ENCODE peak calls at places on chromosomes 3 and 15, in four cellular contexts. M is ovary, D is tibial nerve, C is lower leg skin. V is an unnamed sample.

GRCh38 chr3:134344560-134344959 is 29.7 kb downstream of the AMOTL2 start:
- DNase-seq in M (no peak), C (peak), D (no peak), V (no peak)

GRCh38 chr3:105518806-105519418 is 152.2 kb downstream of the ALCAM start:
- DNase-seq in M (no peak), D (no peak), C (no peak), V (peak)

GRCh38 chr15:100224206-100225185 is 117.3 kb downstream of the ADAMTS17 start:
- DNase-seq in C (no peak), D (no peak), M (no peak), V (no peak)

GRCh38 chr15:78129098-78130011 is 1.9 kb downstream of the CIB2 start:
- DNase-seq in M (no peak), D (no peak), C (no peak), V (no peak)

GRCh38 chr3:36710606-36711005 is 53.7 kb downstream of the DCLK3 start:
- DNase-seq in C (no peak), M (no peak), D (no peak), V (no peak)

GRCh38 chr15:66928784-66929183 is 136.6 kb upstream of the SMAD3 start:
- DNase-seq in D (no peak), M (no peak), C (no peak), V (no peak)

GRCh38 chr3:129594907-129595390 is 11.5 kb downstream of the PLXND1 start:
- DNase-seq in D (no peak), C (no peak), M (no peak), V (no peak)

GRCh38 chr15:83613716-83614115 is 40.2 kb upstream of the ADAMTSL3 start:
- DNase-seq in M (no peak), C (no peak), D (no peak), V (no peak)

GRCh38 chr3:107690522-107691138 is 167.9 kb downstream of the BBX start:
- DNase-seq in M (no peak), D (no peak), C (no peak), V (no peak)

GRCh38 chr3:156201411-156202405 is 81.3 kb downstream of the KCNAB1 start:
- DNase-seq in D (no peak), M (no peak), C (no peak), V (no peak)

GRCh38 chr15:55288006-55288717 is 1.5 kb downstream of the RAB27A start:
- DNase-seq in M (no peak), C (no peak), D (no peak), V (no peak)

GRCh38 chr3:132461544-132461943 is 44.2 kb downstream of the DNAJC13 start:
- DNase-seq in M (no peak), D (no peak), C (no peak), V (no peak)

GRCh38 chr15:83164409-83165404 is 42.9 kb downstream of the HDGFL3 start:
- DNase-seq in D (no peak), M (no peak), C (no peak), V (peak)

GRCh38 chr3:43769097-43769470 is 78.3 kb downstream of the ABHD5 start:
- DNase-seq in M (no peak), D (no peak), C (no peak), V (no peak)

GRCh38 chr15:51443282-51443914 is 101.9 kb downstream of the GLDN start:
- DNase-seq in M (no peak), D (no peak), C (no peak), V (no peak)

GRCh38 chr15:93359037-93359779 is 270.2 kb upstream of the RGMA start:
- DNase-seq in C (no peak), D (no peak), M (no peak), V (no peak)

GRCh38 chr3:142450192-142450591 is 2.4 kb upstream of the XRN1 start:
- DNase-seq in C (no peak), D (no peak), M (no peak), V (no peak)

GRCh38 chr3:189841474-189842205 is 210.5 kb downstream of the TP63 start:
- DNase-seq in C (no peak), M (no peak), D (no peak), V (no peak)

GRCh38 chr3:137762674-137763593 is 1.2 kb upstream of the SOX14 start:
- DNase-seq in D (no peak), M (no peak), C (no peak), V (no peak)

GRCh38 chr3:81302045-81302444 is 459.4 kb downstream of the GBE1 start:
- DNase-seq in M (no peak), D (no peak), C (no peak), V (peak)

DNA sequence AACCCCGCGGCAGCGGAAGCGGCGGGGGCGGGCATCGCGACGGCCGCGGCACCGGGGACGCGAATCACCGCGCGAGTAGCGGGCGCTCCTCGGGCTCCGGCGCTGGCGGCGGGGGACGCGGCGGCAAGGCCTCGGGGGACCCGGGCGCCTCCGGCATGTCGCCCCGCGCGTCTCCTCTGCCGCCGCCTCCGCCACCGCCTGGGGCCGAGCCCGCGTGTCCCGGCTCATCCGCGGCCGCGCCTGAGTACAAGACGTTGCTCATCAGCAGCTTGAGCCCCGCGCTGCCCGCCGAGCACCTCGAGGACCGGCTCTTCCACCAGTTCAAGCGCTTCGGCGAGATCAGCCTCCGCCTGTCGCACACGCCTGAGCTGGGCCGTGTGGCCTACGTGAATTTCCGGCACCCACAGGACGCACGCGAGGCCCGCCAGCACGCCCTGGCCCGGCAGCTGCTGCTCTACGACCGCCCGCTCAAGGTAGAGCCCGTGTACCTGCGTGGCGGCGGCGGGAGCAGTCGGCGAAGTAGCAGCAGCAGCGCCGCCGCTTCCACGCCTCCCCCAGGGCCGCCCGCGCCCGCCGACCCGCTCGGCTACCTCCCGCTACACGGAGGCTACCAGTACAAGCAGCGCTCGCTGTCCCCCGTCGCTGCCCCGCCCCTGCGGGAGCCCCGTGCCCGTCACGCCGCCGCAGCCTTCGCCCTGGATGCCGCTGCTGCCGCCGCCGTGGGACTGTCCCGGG is 648 bp downstream of the RBM15B start:
- DNase-seq in C (peak), M (no peak), D (no peak), V (peak)
- TF ChIP-seq POLR2A in C (no peak), M (no peak), D (no peak), V (no peak)

GRCh38 chr15:70195171-70195807 is 97.6 kb upstream of the TLE3 start:
- DNase-seq in D (no peak), C (no peak), M (no peak), V (no peak)

GRCh38 chr15:70197945-70198361 is 100.2 kb upstream of the TLE3 start:
- DNase-seq in M (no peak), D (peak), C (peak), V (no peak)

GRCh38 chr15:70197318-70197944 is 99.7 kb upstream of the TLE3 start:
- DNase-seq in M (no peak), D (no peak), C (no peak), V (no peak)

GRCh38 chr15:70195808-70196304 is 98.1 kb upstream of the TLE3 start:
- DNase-seq in M (peak), C (peak), D (peak), V (no peak)

GRCh38 chr15:70196314-70197291 is 98.9 kb upstream of the TLE3 start:
- DNase-seq in D (peak), M (peak), C (peak), V (peak)
- TF ChIP-seq POLR2A in D (no peak), M (no peak), C (no peak), V (peak)

DNA sequence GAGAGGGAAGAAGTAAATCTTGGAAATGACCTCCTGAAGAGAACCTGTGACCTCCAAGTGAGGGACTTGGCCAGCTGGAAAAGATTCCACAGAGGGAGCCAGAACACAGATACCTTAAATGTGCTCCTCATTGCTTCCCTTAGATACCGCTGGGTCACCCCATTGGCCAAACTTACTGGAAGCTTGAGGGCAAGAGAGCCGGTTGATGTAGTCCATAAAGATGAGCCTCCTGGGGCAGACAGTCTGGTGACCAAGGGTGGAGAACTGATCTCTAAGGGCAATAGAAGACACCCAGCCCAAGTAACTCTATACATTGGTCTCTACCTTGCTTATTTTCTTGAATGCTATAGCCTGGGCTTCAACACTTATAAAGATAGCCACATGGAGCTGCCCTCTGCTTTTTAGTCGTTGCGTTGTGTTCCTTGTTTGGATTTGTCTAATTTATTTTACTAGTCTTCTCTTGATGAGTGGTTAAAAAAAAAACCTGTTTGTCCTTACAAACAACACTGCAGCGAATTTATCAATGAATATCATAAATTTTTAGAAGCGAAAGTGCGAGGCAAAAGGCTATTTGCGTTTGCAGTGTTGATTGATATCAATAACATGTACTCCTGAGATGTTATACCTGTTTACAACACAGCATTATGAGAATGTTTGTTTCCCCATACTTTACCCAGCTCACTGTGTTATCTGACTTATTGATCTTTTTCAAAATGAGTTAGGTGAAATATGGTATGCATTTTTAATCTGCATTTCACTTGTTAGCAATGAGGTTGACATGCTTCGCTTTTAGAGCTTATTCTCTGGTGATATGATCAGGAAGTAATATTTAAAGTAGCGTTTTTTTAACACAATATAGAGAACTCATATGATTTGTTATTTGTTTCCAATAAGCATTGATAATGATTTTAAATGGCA is 31.2 kb downstream of the TGFBR2 start:
- DNase-seq in D (no peak), C (no peak), M (no peak), V (no peak)
- TF ChIP-seq POLR2A in D (no peak), C (no peak), M (no peak), V (no peak)

DNA sequence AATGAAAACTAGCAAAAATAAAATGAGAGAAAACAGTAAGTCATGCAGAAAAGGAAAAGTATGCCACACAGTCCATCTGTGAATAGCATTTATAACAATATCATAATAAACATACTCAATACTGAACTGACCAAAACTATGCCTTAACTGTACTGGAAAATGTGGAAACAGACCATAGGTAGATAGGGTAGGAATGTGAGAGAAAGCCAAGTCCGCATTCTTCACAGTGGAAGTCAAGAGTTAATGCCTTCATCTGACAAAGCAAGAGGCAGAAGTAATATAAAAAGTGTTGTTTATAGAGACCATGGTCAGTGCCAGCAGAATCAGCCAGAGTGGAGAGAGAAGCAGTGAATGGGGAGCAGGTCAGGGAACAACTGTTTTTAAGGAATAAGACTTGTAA is 52.3 kb downstream of the KBTBD12 start:
- DNase-seq in M (no peak), C (no peak), D (no peak), V (no peak)
- TF ChIP-seq POLR2A in M (no peak), C (no peak), D (no peak), V (no peak)

GRCh38 chr15:72272213-72272996 is at the start of gene PARP6:
- DNase-seq in C (peak), D (peak), M (peak), V (peak)
- TF ChIP-seq POLR2A in C (no peak), D (peak), M (no peak), V (peak)

DNA sequence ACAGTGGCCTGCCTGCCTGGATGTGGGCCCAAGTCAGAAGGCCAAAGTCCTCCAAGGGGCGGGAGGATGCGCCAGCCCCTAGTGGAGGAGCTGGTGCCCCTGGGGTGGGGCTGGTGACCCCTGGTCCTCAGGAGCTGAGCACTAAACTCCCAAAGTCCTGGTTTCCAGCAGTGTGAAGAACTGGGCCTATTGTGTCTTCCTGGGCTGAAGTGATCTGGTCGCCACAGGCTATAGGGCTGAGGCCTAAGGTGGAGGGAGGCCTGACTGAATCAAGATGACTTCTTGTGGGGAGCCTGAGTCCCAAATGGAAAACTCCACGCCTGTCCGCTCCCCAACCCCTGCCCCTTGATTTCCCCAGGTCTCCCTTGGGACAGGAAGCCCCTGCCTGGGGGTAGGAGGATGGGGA is 775 bp upstream of the FES start:
- DNase-seq in D (no peak), M (no peak), C (no peak), V (no peak)
- TF ChIP-seq POLR2A in D (no peak), M (no peak), C (no peak), V (no peak)

GRCh38 chr3:42013652-42014442 is 51.9 kb upstream of the ULK4 start:
- DNase-seq in C (peak), D (no peak), M (peak), V (peak)
- TF ChIP-seq POLR2A in C (no peak), D (no peak), M (peak), V (no peak)

V was measured in GM12891.